ENCODE peak calls at places on chromosomes 6 and 20, in eight cellular contexts. One of them, this sample, is unnamed.

GRCh38 chr6:2126351-2126750 is 119.1 kb downstream of the GMDS start:
- DNase-seq in ELR: no peak
- DNase-seq in pancreas: no peak
- DNase-seq in stimulated activated CD8-positive, alpha-beta memory T cell treated with anti-CD3 and anti-CD28 coated beads, Interleukin-2, amount 100 ng/mL, for 1 hour: no peak
- DNase-seq in GM20000: no peak
- DNase-seq in HTR-8/SVneo: no peak
- DNase-seq in endothelial cell: no peak
- DNase-seq in fibroblast of the conjunctiva: no peak
- DNase-seq in this sample: no peak

GRCh38 chr6:44056392-44057237 is 70.6 kb downstream of the MRPL14 start:
- DNase-seq in fibroblast of the conjunctiva: peak
- DNase-seq in HTR-8/SVneo: no peak
- DNase-seq in stimulated activated CD8-positive, alpha-beta memory T cell treated with anti-CD3 and anti-CD28 coated beads, Interleukin-2, amount 100 ng/mL, for 1 hour: no peak
- DNase-seq in pancreas: peak
- DNase-seq in GM20000: no peak
- DNase-seq in ELR: peak
- DNase-seq in endothelial cell: no peak
- DNase-seq in this sample: no peak

GRCh38 chr20:25467441-25467840 is 60.0 kb downstream of the GINS1 start:
- DNase-seq in ELR: no peak
- DNase-seq in GM20000: no peak
- DNase-seq in pancreas: no peak
- DNase-seq in HTR-8/SVneo: no peak
- DNase-seq in endothelial cell: no peak
- DNase-seq in fibroblast of the conjunctiva: no peak
- DNase-seq in stimulated activated CD8-positive, alpha-beta memory T cell treated with anti-CD3 and anti-CD28 coated beads, Interleukin-2, amount 100 ng/mL, for 1 hour: no peak
- DNase-seq in this sample: no peak

GRCh38 chr6:31972709-31973350 is 892 bp upstream of the DXO start:
- DNase-seq in GM20000: peak
- DNase-seq in endothelial cell: no peak
- DNase-seq in stimulated activated CD8-positive, alpha-beta memory T cell treated with anti-CD3 and anti-CD28 coated beads, Interleukin-2, amount 100 ng/mL, for 1 hour: no peak
- DNase-seq in HTR-8/SVneo: no peak
- DNase-seq in ELR: peak
- DNase-seq in pancreas: no peak
- DNase-seq in fibroblast of the conjunctiva: peak
- DNase-seq in this sample: no peak

GRCh38 chr6:11585426-11586016 is 48.0 kb downstream of the TMEM170B start:
- DNase-seq in ELR: peak
- DNase-seq in endothelial cell: peak
- DNase-seq in stimulated activated CD8-positive, alpha-beta memory T cell treated with anti-CD3 and anti-CD28 coated beads, Interleukin-2, amount 100 ng/mL, for 1 hour: no peak
- DNase-seq in fibroblast of the conjunctiva: peak
- DNase-seq in HTR-8/SVneo: peak
- DNase-seq in GM20000: peak
- DNase-seq in pancreas: no peak
- DNase-seq in this sample: no peak

GRCh38 chr6:36607782-36608386 is 13.7 kb downstream of the SRSF3 start:
- DNase-seq in GM20000: no peak
- DNase-seq in pancreas: peak
- DNase-seq in endothelial cell: no peak
- DNase-seq in fibroblast of the conjunctiva: no peak
- DNase-seq in HTR-8/SVneo: no peak
- DNase-seq in stimulated activated CD8-positive, alpha-beta memory T cell treated with anti-CD3 and anti-CD28 coated beads, Interleukin-2, amount 100 ng/mL, for 1 hour: no peak
- DNase-seq in ELR: no peak
- DNase-seq in this sample: peak

GRCh38 chr20:36462440-36463211 is 78.7 kb upstream of the MYL9 start:
- DNase-seq in HTR-8/SVneo: no peak
- DNase-seq in GM20000: no peak
- DNase-seq in fibroblast of the conjunctiva: no peak
- DNase-seq in ELR: peak
- DNase-seq in endothelial cell: no peak
- DNase-seq in pancreas: peak
- DNase-seq in stimulated activated CD8-positive, alpha-beta memory T cell treated with anti-CD3 and anti-CD28 coated beads, Interleukin-2, amount 100 ng/mL, for 1 hour: no peak
- DNase-seq in this sample: peak

GRCh38 chr6:30844118-30844535 is 40.2 kb upstream of the DDR1 start:
- DNase-seq in HTR-8/SVneo: peak
- DNase-seq in stimulated activated CD8-positive, alpha-beta memory T cell treated with anti-CD3 and anti-CD28 coated beads, Interleukin-2, amount 100 ng/mL, for 1 hour: no peak
- DNase-seq in pancreas: no peak
- DNase-seq in ELR: peak
- DNase-seq in endothelial cell: no peak
- DNase-seq in fibroblast of the conjunctiva: no peak
- DNase-seq in GM20000: no peak
- DNase-seq in this sample: no peak

GRCh38 chr6:133286765-133287164 is 45.6 kb downstream of the EYA4 start:
- DNase-seq in endothelial cell: peak
- DNase-seq in pancreas: no peak
- DNase-seq in fibroblast of the conjunctiva: peak
- DNase-seq in stimulated activated CD8-positive, alpha-beta memory T cell treated with anti-CD3 and anti-CD28 coated beads, Interleukin-2, amount 100 ng/mL, for 1 hour: no peak
- DNase-seq in ELR: peak
- DNase-seq in HTR-8/SVneo: no peak
- DNase-seq in GM20000: no peak
- DNase-seq in this sample: no peak

GRCh38 chr6:55882731-55883595 is 7.6 kb upstream of the BMP5 start:
- DNase-seq in fibroblast of the conjunctiva: peak
- DNase-seq in GM20000: no peak
- DNase-seq in endothelial cell: no peak
- DNase-seq in pancreas: no peak
- DNase-seq in ELR: peak
- DNase-seq in HTR-8/SVneo: peak
- DNase-seq in stimulated activated CD8-positive, alpha-beta memory T cell treated with anti-CD3 and anti-CD28 coated beads, Interleukin-2, amount 100 ng/mL, for 1 hour: no peak
- DNase-seq in this sample: no peak

GRCh38 chr6:1079525-1079924 is 232.4 kb upstream of the FOXQ1 start:
- DNase-seq in pancreas: no peak
- DNase-seq in endothelial cell: no peak
- DNase-seq in HTR-8/SVneo: peak
- DNase-seq in stimulated activated CD8-positive, alpha-beta memory T cell treated with anti-CD3 and anti-CD28 coated beads, Interleukin-2, amount 100 ng/mL, for 1 hour: no peak
- DNase-seq in GM20000: no peak
- DNase-seq in ELR: no peak
- DNase-seq in fibroblast of the conjunctiva: no peak
- DNase-seq in this sample: no peak

GRCh38 chr6:87183687-87184086 is 28.3 kb downstream of the ZNF292 start:
- DNase-seq in pancreas: no peak
- DNase-seq in fibroblast of the conjunctiva: peak
- DNase-seq in ELR: peak
- DNase-seq in stimulated activated CD8-positive, alpha-beta memory T cell treated with anti-CD3 and anti-CD28 coated beads, Interleukin-2, amount 100 ng/mL, for 1 hour: no peak
- DNase-seq in GM20000: no peak
- DNase-seq in endothelial cell: no peak
- DNase-seq in HTR-8/SVneo: no peak
- DNase-seq in this sample: no peak

GRCh38 chr20:34703573-34704176 is 469 bp upstream of the TP53INP2 start:
- DNase-seq in pancreas: no peak
- DNase-seq in stimulated activated CD8-positive, alpha-beta memory T cell treated with anti-CD3 and anti-CD28 coated beads, Interleukin-2, amount 100 ng/mL, for 1 hour: no peak
- DNase-seq in ELR: peak
- DNase-seq in HTR-8/SVneo: no peak
- DNase-seq in fibroblast of the conjunctiva: no peak
- DNase-seq in GM20000: no peak
- DNase-seq in endothelial cell: peak
- DNase-seq in this sample: peak